ENCODE peak calls at places on chromosomes 13 and 19, in five cellular contexts. T, S, L, Q and Y are unnamed samples.
A peak's percentile ranks its signal among the peaks of the same experiment; 100 is the strongest.

GRCh38 chr13:85236431-85236830 is 562.8 kb downstream of the SLITRK6 start:
- DNase-seq in T (no peak), S (no peak), L (peak; percentile 56), Q (no peak), Y (peak; percentile 7)

GRCh38 chr13:66033924-66034323 is 1196.2 kb downstream of the PCDH9 start:
- DNase-seq in L (no peak), T (no peak), Q (no peak), S (no peak), Y (no peak)

GRCh38 chr19:19488041-19488874 is 27.1 kb downstream of the TSSK6 start:
- DNase-seq in Q (no peak), T (no peak), S (no peak), L (no peak), Y (no peak)

GRCh38 chr19:33821871-33822270 is 25.2 kb downstream of the KCTD15 start:
- DNase-seq in Q (no peak), T (no peak), S (no peak), L (peak; percentile 13), Y (no peak)

GRCh38 chr19:3153286-3154230 is 17.7 kb downstream of the GNA15 start:
- DNase-seq in Q (no peak), S (no peak), T (no peak), L (no peak), Y (no peak)

GRCh38 chr19:7575426-7576040 is 20.1 kb upstream of the CAMSAP3 start:
- DNase-seq in T (no peak), S (no peak), L (no peak), Q (no peak), Y (peak; percentile 27)

GRCh38 chr13:30978981-30979956 is 46.8 kb downstream of the TEX26 start:
- DNase-seq in L (no peak), Q (no peak), T (no peak), S (peak; percentile 49), Y (peak; percentile 5)

GRCh38 chr19:51271015-51271600 is 20.2 kb downstream of the SIGLECL1 start:
- DNase-seq in S (no peak), L (no peak), T (no peak), Q (no peak), Y (no peak)

GRCh38 chr13:24670927-24671326 is 9.3 kb upstream of the ATP12A start:
- DNase-seq in Q (no peak), T (no peak), L (peak; percentile 9), S (peak; percentile 54), Y (peak; percentile 22)

GRCh38 chr19:1370579-1371361 is 12.9 kb upstream of the NDUFS7 start:
- DNase-seq in T (no peak), Q (no peak), L (no peak), S (no peak), Y (no peak)

GRCh38 chr13:113813749-113814434 is 50.0 kb downstream of the GAS6 start:
- DNase-seq in S (no peak), Q (no peak), L (no peak), T (no peak), Y (no peak)

GRCh38 chr13:73647417-73647816 is 486.8 kb downstream of the KLF12 start:
- DNase-seq in S (no peak), T (no peak), Q (no peak), L (no peak), Y (no peak)

GRCh38 chr13:19596960-19597361 is 35.6 kb upstream of the TPTE2 start:
- DNase-seq in L (peak; percentile 71), S (no peak), Q (no peak), T (no peak), Y (no peak)

GRCh38 chr19:17766543-17767131 is 15.4 kb downstream of the FCHO1 start:
- DNase-seq in T (peak; percentile 81), Q (peak; percentile 64), L (peak; percentile 78), S (peak; percentile 81), Y (peak; percentile 82)

GRCh38 chr19:41001243-41001971 is 10.3 kb downstream of the CYP2B6 start:
- DNase-seq in T (no peak), L (no peak), S (no peak), Q (no peak), Y (no peak)

GRCh38 chr19:47110521-47111080 is 3.0 kb downstream of the ZC3H4 start:
- DNase-seq in S (peak; percentile 4), T (no peak), Q (no peak), L (no peak), Y (no peak)

GRCh38 chr13:40407567-40407966 is 258.9 kb downstream of the FOXO1 start:
- DNase-seq in S (no peak), L (no peak), T (no peak), Q (no peak), Y (no peak)

GRCh38 chr19:18456974-18457373 is 19.0 kb upstream of the ISYNA1 start:
- DNase-seq in S (no peak), T (no peak), Q (no peak), L (no peak), Y (no peak)

GRCh38 chr13:104310861-104311260 is 1244.6 kb upstream of the SLC10A2 start:
- DNase-seq in S (no peak), T (no peak), L (no peak), Q (no peak), Y (no peak)

GRCh38 chr19:46035546-46035945 is 5.3 kb downstream of the IGFL4 start:
- DNase-seq in Q (no peak), T (no peak), L (no peak), S (no peak), Y (no peak)

GRCh38 chr13:59205501-59205900 is 958.2 kb downstream of the DIAPH3 start:
- DNase-seq in S (no peak), T (no peak), Q (no peak), L (no peak), Y (no peak)

GRCh38 chr19:1713170-1713569 is 40.1 kb upstream of the ONECUT3 start:
- DNase-seq in T (no peak), S (no peak), L (no peak), Q (no peak), Y (no peak)

GRCh38 chr19:4081441-4082129 is 14.9 kb upstream of the ZBTB7A start:
- DNase-seq in S (no peak), T (no peak), L (no peak), Q (peak; percentile 68), Y (no peak)

GRCh38 chr13:62371737-62372136 is 956.1 kb upstream of the PCDH20 start:
- DNase-seq in T (no peak), S (no peak), L (no peak), Q (no peak), Y (no peak)

GRCh38 chr19:36059180-36059910 is 4.6 kb downstream of the WDR62 start:
- DNase-seq in Q (no peak), T (no peak), L (no peak), S (no peak), Y (no peak)

GRCh38 chr19:39405930-39406655 is 554 bp upstream of the ZFP36 start:
- DNase-seq in S (no peak), T (no peak), L (peak; percentile 42), Q (peak; percentile 64), Y (no peak)

GRCh38 chr13:59823495-59823894 is 340.2 kb downstream of the DIAPH3 start:
- DNase-seq in T (no peak), Q (no peak), L (peak; percentile 84), S (no peak), Y (no peak)

GRCh38 chr19:34355201-34355600 is 9.8 kb upstream of the GPI start:
- DNase-seq in Q (no peak), T (no peak), S (no peak), L (no peak), Y (no peak)

GRCh38 chr19:55581145-55581827 is 638 bp upstream of the ZNF579 start:
- DNase-seq in S (no peak), Q (no peak), L (no peak), T (no peak), Y (no peak)

GRCh38 chr13:41549491-41549890 is 92.1 kb downstream of the RGCC start:
- DNase-seq in S (no peak), Q (no peak), T (no peak), L (no peak), Y (no peak)

GRCh38 chr13:49936943-49937273 is 768 bp upstream of the SPRYD7 start:
- DNase-seq in T (no peak), L (no peak), S (peak; percentile 15), Q (no peak), Y (no peak)

GRCh38 chr19:12034196-12034595 is 1.3 kb downstream of the ZNF433 start:
- DNase-seq in T (no peak), Q (no peak), L (no peak), S (no peak), Y (no peak)

GRCh38 chr13:106986033-106986484 is 418.1 kb upstream of the ARGLU1 start:
- DNase-seq in L (no peak), S (no peak), T (no peak), Q (no peak), Y (no peak)

GRCh38 chr13:90622547-90622946 is 724.9 kb upstream of the MIR17HG start:
- DNase-seq in L (peak; percentile 67), S (no peak), T (no peak), Q (no peak), Y (no peak)